ENCODE peak calls at places on chromosomes 2 and 18, in five cellular contexts. K, A, E, G and Z are unnamed samples.

GRCh38 chr2:61179701-61180639 is 18.0 kb downstream of the C2orf74 start:
- DNase-seq in K (peak), A (no peak), E (no peak), G (no peak), Z (no peak)

GRCh38 chr2:30686000-30686399 is 121.2 kb downstream of the CAPN13 start:
- DNase-seq in K (no peak), A (no peak), E (peak), G (peak), Z (no peak)

GRCh38 chr2:16166327-16166981 is 226.1 kb downstream of the MYCN start:
- DNase-seq in K (no peak), A (no peak), E (no peak), G (peak), Z (no peak)

GRCh38 chr18:32201936-32202335 is 12.1 kb downstream of the MEP1B start:
- DNase-seq in K (no peak), A (no peak), E (no peak), G (no peak), Z (no peak)

GRCh38 chr18:3055861-3056260 is 42.9 kb upstream of the LPIN2 start:
- DNase-seq in K (no peak), A (no peak), E (no peak), G (no peak), Z (no peak)

GRCh38 chr18:23998811-23999210 is 15.7 kb upstream of the TTC39C start:
- DNase-seq in K (no peak), A (no peak), E (no peak), G (peak), Z (no peak)

GRCh38 chr2:105385703-105386540 is 12.9 kb downstream of the FHL2 start:
- DNase-seq in K (no peak), A (no peak), E (no peak), G (no peak), Z (no peak)

GRCh38 chr2:19299522-19299921 is 58.9 kb downstream of the OSR1 start:
- DNase-seq in K (no peak), A (no peak), E (no peak), G (no peak), Z (no peak)

GRCh38 chr2:119240311-119241204 is 16.9 kb downstream of the STEAP3 start:
- DNase-seq in K (peak), A (no peak), E (no peak), G (peak), Z (no peak)

GRCh38 chr2:227720680-227721079 is 2.9 kb upstream of the SLC19A3 start:
- DNase-seq in K (peak), A (no peak), E (no peak), G (no peak), Z (no peak)

GRCh38 chr2:5981241-5982055 is 289.3 kb downstream of the SOX11 start:
- DNase-seq in K (no peak), A (no peak), E (no peak), G (peak), Z (peak)

GRCh38 chr2:18368008-18368407 is 192.4 kb downstream of the RDH14 start:
- DNase-seq in K (no peak), A (no peak), E (no peak), G (no peak), Z (no peak)

GRCh38 chr18:72542993-72543361 is 1.2 kb downstream of the CBLN2 start:
- DNase-seq in K (no peak), A (no peak), E (no peak), G (peak), Z (no peak)